ENCODE peak calls at places on chromosomes 3 and 15, in four cellular contexts. Z, H, D and U are unnamed samples.
A peak's percentile ranks its signal among the peaks of the same experiment; 100 is the strongest.

GRCh38 chr3:13379191-13379830 is 40.8 kb downstream of the NUP210 start:
- DNase-seq in D (no peak), Z (no peak), H (no peak), U (no peak)

GRCh38 chr3:111695584-111696213 is 100.6 kb upstream of the ZBED2 start:
- DNase-seq in H (peak; percentile 15), D (no peak), Z (no peak), U (no peak)

GRCh38 chr3:85574306-85574705 is 615.5 kb downstream of the CADM2 start:
- DNase-seq in Z (no peak), H (no peak), D (no peak), U (no peak)

GRCh38 chr15:25268166-25268565 is 170.7 kb downstream of the UBE3A start:
- DNase-seq in D (no peak), H (peak; percentile 5), Z (no peak), U (no peak)

GRCh38 chr15:78405336-78405924 is 32.6 kb upstream of the IREB2 start:
- DNase-seq in H (no peak), D (no peak), Z (peak; percentile 34), U (no peak)

GRCh38 chr15:45268135-45268534 is 16.1 kb downstream of the SLC28A2 start:
- DNase-seq in H (peak; percentile 30), Z (peak; percentile 61), D (no peak), U (peak; percentile 7)

GRCh38 chr15:74540135-74540760 is 772 bp upstream of the ARID3B start:
- DNase-seq in Z (no peak), D (no peak), H (peak; percentile 38), U (no peak)

GRCh38 chr3:27657871-27658270 is 64.3 kb downstream of the EOMES start:
- DNase-seq in D (no peak), Z (no peak), H (no peak), U (no peak)

GRCh38 chr15:65326109-65326508 is 21.6 kb downstream of the RNU5B-1 start:
- DNase-seq in D (no peak), Z (peak; percentile 52), H (no peak), U (no peak)

GRCh38 chr3:129046037-129046731 is 14.4 kb upstream of the GP9 start:
- DNase-seq in H (no peak), Z (peak; percentile 78), D (no peak), U (no peak)

GRCh38 chr3:149466192-149466591 is 8.3 kb upstream of the TM4SF4 start:
- DNase-seq in Z (no peak), D (no peak), H (no peak), U (no peak)
- TF ChIP-seq ELF4 in Z (no peak), D (no peak), H (no peak), U (no peak)

GRCh38 chr15:69973102-69973714 is 124.5 kb downstream of the TLE3 start:
- DNase-seq in Z (no peak), H (peak; percentile 23), D (no peak), U (peak; percentile 43)
- TF ChIP-seq SP1 in Z (no peak), H (no peak), D (no peak), U (no peak)

DNA sequence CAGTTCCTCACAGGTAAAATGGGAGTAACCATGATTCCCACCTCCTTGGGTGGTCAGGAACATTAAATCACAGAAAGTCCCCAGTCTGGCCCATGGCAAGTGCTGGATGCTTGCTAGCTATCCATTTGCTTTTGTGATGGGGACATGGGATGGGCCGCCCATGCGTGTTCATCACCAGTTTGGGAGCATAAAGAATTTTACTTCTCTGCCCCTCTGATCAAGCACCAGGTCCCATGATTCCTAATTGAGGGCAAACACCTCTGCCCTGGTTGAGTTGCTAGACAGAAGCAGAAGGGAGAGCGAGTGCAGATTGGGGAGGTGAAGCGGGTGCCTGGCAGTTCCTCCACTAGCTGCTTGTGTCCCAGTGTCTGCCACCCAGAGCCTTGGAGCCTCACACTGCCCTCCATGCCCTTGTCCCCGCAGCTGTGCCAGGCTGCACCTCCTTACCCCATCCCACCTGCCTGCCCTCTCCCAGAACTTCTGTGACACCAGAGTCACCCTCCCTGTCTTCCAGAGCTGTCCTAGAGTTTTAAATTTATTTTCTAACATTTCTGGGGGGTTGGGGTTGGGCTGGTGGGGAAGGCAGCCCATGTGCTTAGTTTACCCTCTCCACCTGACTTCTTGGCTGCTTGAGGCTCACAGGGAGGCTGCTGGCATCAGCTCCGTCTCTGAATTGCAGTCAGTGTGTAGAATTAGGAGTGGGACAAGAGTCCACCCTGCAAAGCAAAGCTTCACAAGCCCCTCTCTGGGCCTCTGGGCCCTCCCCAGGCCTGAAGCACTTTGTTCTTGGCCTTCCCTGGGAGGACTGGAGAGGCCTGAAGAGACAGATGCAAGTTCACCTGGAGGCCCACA is 18.4 kb downstream of the CFAP100 start:
- DNase-seq in H (no peak), Z (no peak), D (no peak), U (no peak)
- TF ChIP-seq ELF4 in H (no peak), Z (no peak), D (no peak), U (no peak)

GRCh38 chr3:152461460-152461859 is 192.7 kb downstream of the MBNL1 start:
- DNase-seq in D (no peak), H (no peak), Z (no peak), U (no peak)
- TF ChIP-seq SP1 in D (no peak), H (no peak), Z (no peak), U (no peak)